ENCODE peak calls at places on chromosomes 12 and 14, in seven cellular contexts. E, U, M, O, K, R and Z are unnamed samples.

GRCh38 chr12:94037444-94037843 is 110.9 kb upstream of the PLXNC1 start:
- DNase-seq in K (no peak), M (no peak), E (no peak), R (no peak), U (no peak), O (no peak), Z (no peak)

GRCh38 chr14:78327426-78328210 is 157.4 kb downstream of the NRXN3 start:
- DNase-seq in M (no peak), U (no peak), K (no peak), O (no peak), E (no peak), R (no peak), Z (no peak)

GRCh38 chr14:68789798-68790655 is 2.8 kb downstream of the ZFP36L1 start:
- DNase-seq in O (no peak), U (peak; percentile 39), R (peak; percentile 54), M (no peak), K (no peak), E (peak; percentile 48), Z (peak; percentile 92)

GRCh38 chr12:89439946-89440345 is 84.7 kb downstream of the GALNT4 start:
- DNase-seq in O (no peak), R (no peak), E (no peak), U (peak; percentile 42), M (no peak), K (peak; percentile 54), Z (no peak)

GRCh38 chr12:110693731-110694130 is 4.8 kb upstream of the HVCN1 start:
- DNase-seq in R (no peak), E (no peak), O (peak; percentile 90), U (no peak), M (no peak), K (no peak), Z (no peak)

GRCh38 chr12:59595097-59595496 is 732 bp upstream of the SLC16A7 start:
- DNase-seq in R (no peak), O (no peak), M (no peak), E (no peak), K (no peak), U (peak; percentile 3), Z (no peak)

GRCh38 chr14:71416392-71416791 is 509.1 kb downstream of the PCNX1 start:
- DNase-seq in K (no peak), U (peak; percentile 49), E (no peak), M (no peak), O (no peak), R (no peak), Z (no peak)

GRCh38 chr12:92784795-92785562 is 82.2 kb downstream of the PLEKHG7 start:
- DNase-seq in U (peak; percentile 87), O (peak; percentile 38), K (peak; percentile 42), M (no peak), E (no peak), R (peak; percentile 31), Z (no peak)

GRCh38 chr12:49089831-49090773 is 4.5 kb downstream of the DHH start:
- DNase-seq in O (no peak), U (peak; percentile 59), E (peak; percentile 51), K (no peak), M (peak; percentile 37), R (peak; percentile 76), Z (no peak)

GRCh38 chr12:112032292-112032691 is 19.1 kb downstream of the ERP29 start:
- DNase-seq in R (no peak), E (no peak), M (no peak), K (no peak), O (no peak), U (no peak), Z (no peak)

GRCh38 chr12:6280053-6280469 is 30.4 kb upstream of the PLEKHG6 start:
- DNase-seq in K (peak; percentile 94), E (no peak), R (no peak), O (no peak), M (no peak), U (peak; percentile 86), Z (no peak)

GRCh38 chr14:102234331-102235264 is 70.4 kb downstream of the MOK start:
- DNase-seq in E (no peak), O (no peak), R (no peak), M (no peak), U (no peak), K (no peak), Z (no peak)

GRCh38 chr14:23450376-23450775 is 14.9 kb upstream of the MYH7 start:
- DNase-seq in R (peak; percentile 18), M (no peak), E (no peak), K (no peak), O (no peak), U (no peak), Z (no peak)

GRCh38 chr12:70069221-70069811 is 173.9 kb upstream of the CNOT2 start:
- DNase-seq in U (no peak), O (no peak), K (no peak), R (no peak), E (no peak), M (no peak), Z (no peak)

GRCh38 chr14:75229923-75230792 is 48.5 kb upstream of the FOS start:
- DNase-seq in R (no peak), M (no peak), O (no peak), E (peak; percentile 76), K (no peak), U (peak; percentile 10), Z (no peak)

GRCh38 chr12:125079943-125080645 is 14.9 kb downstream of the AACS start:
- DNase-seq in M (no peak), R (no peak), U (no peak), E (no peak), K (no peak), O (no peak), Z (no peak)

GRCh38 chr14:99118946-99119345 is 153.1 kb downstream of the BCL11B start:
- DNase-seq in E (no peak), M (no peak), O (no peak), K (no peak), R (no peak), U (no peak), Z (peak; percentile 64)

GRCh38 chr12:123058471-123058870 is 78.0 kb downstream of the ARL6IP4 start:
- DNase-seq in O (no peak), U (no peak), R (no peak), M (no peak), K (no peak), E (no peak), Z (no peak)

GRCh38 chr14:69376439-69376838 is 21.7 kb downstream of the ERH start:
- DNase-seq in E (no peak), O (peak; percentile 62), K (peak; percentile 36), U (peak; percentile 14), M (no peak), R (no peak), Z (no peak)

GRCh38 chr14:77603654-77604270 is 12.7 kb downstream of the SPTLC2 start:
- DNase-seq in E (no peak), U (no peak), M (peak; percentile 7), K (no peak), O (peak; percentile 16), R (no peak), Z (no peak)

GRCh38 chr12:41441180-41441579 is 253.1 kb downstream of the PDZRN4 start:
- DNase-seq in R (no peak), K (no peak), U (no peak), O (no peak), E (no peak), M (no peak), Z (no peak)

GRCh38 chr12:77615331-77615730 is 215.4 kb upstream of the NAV3 start:
- DNase-seq in M (no peak), K (no peak), U (peak; percentile 9), R (peak; percentile 5), E (no peak), O (no peak), Z (no peak)

GRCh38 chr14:52618602-52619001 is 66.0 kb downstream of the GPR137C start:
- DNase-seq in R (no peak), O (no peak), K (no peak), E (no peak), U (no peak), M (no peak), Z (no peak)

GRCh38 chr14:91744068-91744480 is 12.2 kb upstream of the CATSPERB start:
- DNase-seq in O (no peak), M (no peak), K (no peak), U (no peak), E (peak; percentile 16), R (no peak), Z (no peak)

GRCh38 chr14:56514663-56515371 is 64.8 kb upstream of the TMEM260 start:
- DNase-seq in E (peak; percentile 38), U (peak; percentile 3), K (peak; percentile 8), M (no peak), R (no peak), O (no peak), Z (no peak)

GRCh38 chr12:89706551-89707348 is 1.9 kb downstream of the ATP2B1 start:
- DNase-seq in E (no peak), K (no peak), U (peak; percentile 21), O (no peak), R (peak; percentile 18), M (peak; percentile 19), Z (no peak)

GRCh38 chr12:26360062-26360461 is 164.7 kb downstream of the SSPN start:
- DNase-seq in E (no peak), M (no peak), U (no peak), R (no peak), O (peak; percentile 29), K (no peak), Z (no peak)